ENCODE peak calls at places on chromosomes 7 and 10, in five cellular contexts. W, X, P, E and V are unnamed samples.

GRCh38 chr10:29343607-29344038 is 54.8 kb downstream of the LYZL1 start:
- DNase-seq in E (no peak), P (peak; percentile 3), X (no peak), W (no peak), V (no peak)

GRCh38 chr7:126778101-126778500 is 474.6 kb downstream of the GRM8 start:
- DNase-seq in E (no peak), X (no peak), W (no peak), P (no peak), V (no peak)

GRCh38 chr7:134693256-134693655 is 46.6 kb downstream of the BPGM start:
- DNase-seq in W (peak; percentile 71), E (peak; percentile 95), P (no peak), X (no peak), V (peak; percentile 91)

GRCh38 chr7:15851201-15851600 is 164.7 kb upstream of the MEOX2 start:
- DNase-seq in E (no peak), X (no peak), P (no peak), W (no peak), V (no peak)

GRCh38 chr7:4144171-4144701 is 537.9 kb upstream of the FOXK1 start:
- DNase-seq in X (no peak), E (no peak), W (no peak), P (no peak), V (no peak)

GRCh38 chr10:35336921-35337741 is 822 bp downstream of the CCNY start:
- DNase-seq in W (no peak), E (no peak), P (no peak), X (peak; percentile 48), V (peak; percentile 36)

GRCh38 chr7:132286836-132287235 is 289.4 kb downstream of the PLXNA4 start:
- DNase-seq in X (no peak), P (no peak), W (no peak), E (no peak), V (no peak)

GRCh38 chr10:103153302-103153759 is 39.7 kb downstream of the NT5C2 start:
- DNase-seq in E (peak; percentile 52), P (no peak), X (no peak), W (no peak), V (no peak)

GRCh38 chr10:100315603-100316002 is 14.4 kb downstream of the PKD2L1 start:
- DNase-seq in P (no peak), W (no peak), E (peak; percentile 15), X (no peak), V (no peak)

GRCh38 chr10:86363184-86363832 is 3.3 kb downstream of the GRID1 start:
- DNase-seq in X (no peak), P (no peak), W (no peak), E (no peak), V (peak; percentile 54)
- TF ChIP-seq CTCF in X (peak; percentile 5), P (peak; percentile 12), W (no peak), E (no peak), V (peak; percentile 26)

GRCh38 chr7:73622527-73622908 is 1.8 kb downstream of the MLXIPL start:
- DNase-seq in W (no peak), E (peak; percentile 17), X (no peak), P (no peak), V (no peak)
- H3K4me3 ChIP-seq in W (no peak overlapping the region), E (no peak overlapping the region), X (no peak overlapping the region), P (no peak overlapping the region), V (no peak overlapping the region)

DNA sequence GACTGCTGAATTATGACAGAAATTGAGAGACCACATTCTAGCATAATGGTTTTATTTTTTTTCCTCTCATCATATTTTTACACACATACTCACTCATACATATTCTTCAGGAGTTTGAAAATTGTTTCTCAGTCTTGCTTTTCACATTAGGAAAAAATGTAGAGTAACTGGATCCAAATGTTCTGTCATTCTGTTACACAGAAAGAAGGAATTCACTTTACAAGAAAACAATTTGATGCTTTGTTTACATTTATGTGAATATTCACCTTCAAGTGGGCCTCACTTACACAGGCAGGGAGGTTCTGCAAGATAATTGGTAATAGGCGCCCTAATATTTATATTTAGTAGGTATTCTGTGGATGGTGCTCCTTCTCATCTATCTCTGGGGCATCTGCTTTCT is 82.0 kb downstream of the ARL4A start:
- DNase-seq in X (no peak), W (no peak), E (peak; percentile 27), P (no peak), V (peak; percentile 35)
- TF ChIP-seq CTCF in X (no peak), W (no peak), E (no peak), P (no peak), V (no peak)

GRCh38 chr7:121447191-121447920 is 51.2 kb upstream of the FAM3C start:
- DNase-seq in E (peak; percentile 68), P (no peak), W (no peak), X (no peak), V (no peak)
- H3K4me3 ChIP-seq in E (no peak overlapping the region), P (no peak overlapping the region), W (no peak overlapping the region), X (no peak overlapping the region), V (no peak overlapping the region)

DNA sequence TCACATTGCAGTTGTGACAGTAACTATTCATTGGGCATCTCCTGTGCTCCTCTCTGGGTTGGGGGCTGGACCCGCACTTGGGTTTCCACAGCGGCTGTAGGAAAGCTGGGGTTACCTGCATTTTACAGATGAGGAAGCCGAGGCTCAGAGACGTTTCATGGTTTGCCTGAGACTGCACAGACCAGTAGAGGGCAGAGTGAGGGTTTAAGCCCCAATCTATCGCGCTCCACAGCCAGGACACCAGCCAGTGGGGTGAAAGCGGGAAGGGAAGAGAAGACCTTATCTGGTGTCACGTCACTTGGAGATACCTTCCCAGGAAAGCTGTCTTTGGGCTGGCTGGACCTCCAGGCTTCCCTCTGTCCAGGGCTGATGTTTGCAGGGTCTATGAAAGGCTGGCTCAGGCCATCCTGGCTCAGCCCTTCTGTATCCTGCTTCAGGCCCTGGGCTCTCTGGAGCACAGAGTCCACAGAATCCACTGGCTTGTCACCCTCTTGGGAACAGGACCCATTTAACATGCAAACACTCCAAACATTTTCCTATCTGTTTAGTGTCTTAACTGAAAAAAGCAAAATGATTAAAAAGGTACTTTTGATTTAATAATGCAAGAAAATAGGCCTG is 167.7 kb downstream of the EMX2 start:
- DNase-seq in E (no peak), W (no peak), P (no peak), X (no peak), V (no peak)
- TF ChIP-seq CTCF in E (no peak), W (no peak), P (no peak), X (no peak), V (no peak)

DNA sequence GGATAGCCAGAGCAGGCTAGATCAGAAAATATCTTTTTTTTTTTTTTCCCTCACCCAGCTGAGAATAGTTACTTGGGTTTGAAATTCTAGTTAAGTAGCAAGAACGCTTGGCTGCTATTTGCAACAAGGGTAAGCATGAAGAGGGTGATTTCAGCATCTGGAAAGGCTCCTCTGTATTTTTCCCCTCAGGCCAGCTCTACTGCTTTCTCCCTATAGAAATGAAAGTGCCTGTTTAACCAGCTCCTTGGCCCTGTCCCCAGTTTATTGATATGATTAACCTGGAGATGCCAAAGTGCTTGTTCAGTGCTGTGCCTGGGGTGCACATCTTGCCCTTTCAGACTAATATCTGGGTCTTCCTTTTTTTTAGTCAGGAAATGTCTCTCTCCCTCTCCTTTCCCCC is 37.1 kb downstream of the AP3M1 start:
- DNase-seq in P (no peak), X (no peak), W (no peak), E (peak; percentile 82), V (peak; percentile 72)
- H3K4me3 ChIP-seq in P (no peak overlapping the region), X (no peak overlapping the region), W (no peak overlapping the region), E (no peak overlapping the region), V (no peak overlapping the region)